ENCODE peak calls at places on chromosome 19, in seven cellular contexts. N, F, V, J, E, R and K are unnamed samples.

GRCh38 chr19:58572026-58572817 is 913 bp downstream of the MZF1 start:
- DNase-seq in N (no peak), F (no peak), V (no peak), J (no peak), E (no peak), R (no peak), K (no peak)

GRCh38 chr19:41351339-41352245 is 2.1 kb downstream of the TGFB1 start:
- DNase-seq in N (no peak), F (peak; percentile 60), V (no peak), J (no peak), E (peak; percentile 74), R (peak; percentile 75), K (no peak)

GRCh38 chr19:17419154-17419490 is 725 bp upstream of the MVB12A start:
- DNase-seq in N (no peak), F (no peak), V (no peak), J (peak; percentile 48), E (no peak), R (no peak), K (no peak)

GRCh38 chr19:38564981-38565685 is 52.6 kb downstream of the MAP4K1 start:
- DNase-seq in N (no peak), F (no peak), V (no peak), J (no peak), E (no peak), R (no peak), K (no peak)

GRCh38 chr19:10936661-10937084 is 8.1 kb downstream of the TIMM29 start:
- DNase-seq in N (peak; percentile 74), F (peak; percentile 89), V (peak; percentile 48), J (peak; percentile 75), E (peak; percentile 56), R (no peak), K (peak; percentile 19)

GRCh38 chr19:917323-918151 is at the start of gene KISS1R:
- DNase-seq in N (no peak), F (no peak), V (no peak), J (no peak), E (no peak), R (no peak), K (no peak)

GRCh38 chr19:38684078-38684861 is 36.8 kb downstream of the ACTN4 start:
- DNase-seq in N (peak; percentile 93), F (peak; percentile 95), V (peak; percentile 69), J (peak; percentile 95), E (peak; percentile 55), R (peak; percentile 76), K (no peak)

GRCh38 chr19:17468302-17469091 is 1.8 kb upstream of the SLC27A1 start:
- DNase-seq in N (no peak), F (no peak), V (no peak), J (no peak), E (peak; percentile 77), R (peak; percentile 79), K (no peak)

GRCh38 chr19:46494115-46494935 is 1.3 kb downstream of the PNMA8B start:
- DNase-seq in N (no peak), F (no peak), V (no peak), J (no peak), E (peak; percentile 41), R (no peak), K (no peak)

GRCh38 chr19:17807731-17808316 is 12.9 kb downstream of the B3GNT3 start:
- DNase-seq in N (no peak), F (no peak), V (no peak), J (no peak), E (no peak), R (no peak), K (no peak)

GRCh38 chr19:42480335-42481095 is 37.8 kb upstream of the CXCL17 start:
- DNase-seq in N (no peak), F (peak; percentile 68), V (no peak), J (peak; percentile 93), E (no peak), R (no peak), K (no peak)

GRCh38 chr19:10604460-10604980 is 17.4 kb upstream of the AP1M2 start:
- DNase-seq in N (no peak), F (no peak), V (no peak), J (peak; percentile 91), E (no peak), R (no peak), K (no peak)

GRCh38 chr19:48639483-48640375 is 2.5 kb upstream of the DBP start:
- DNase-seq in N (no peak), F (no peak), V (no peak), J (peak; percentile 48), E (peak; percentile 52), R (no peak), K (no peak)

GRCh38 chr19:33564836-33565338 is 43.3 kb upstream of the PEPD start:
- DNase-seq in N (no peak), F (no peak), V (no peak), J (no peak), E (no peak), R (no peak), K (no peak)

GRCh38 chr19:42629191-42629590 is 34.5 kb upstream of the CEACAM8 start:
- DNase-seq in N (no peak), F (no peak), V (no peak), J (no peak), E (no peak), R (no peak), K (no peak)

GRCh38 chr19:32543107-32543900 is 37.7 kb upstream of the PDCD5 start:
- DNase-seq in N (no peak), F (no peak), V (no peak), J (peak; percentile 89), E (no peak), R (no peak), K (no peak)

GRCh38 chr19:17041994-17042393 is 15.4 kb upstream of the CPAMD8 start:
- DNase-seq in N (no peak), F (peak; percentile 62), V (no peak), J (no peak), E (peak; percentile 33), R (no peak), K (no peak)

GRCh38 chr19:38970664-38971532 is 4.6 kb downstream of the FBXO17 start:
- DNase-seq in N (no peak), F (peak; percentile 22), V (peak; percentile 31), J (no peak), E (no peak), R (no peak), K (no peak)

GRCh38 chr19:1019616-1019961 is 1.3 kb downstream of the TMEM259 start:
- DNase-seq in N (no peak), F (no peak), V (no peak), J (no peak), E (no peak), R (no peak), K (no peak)

GRCh38 chr19:900302-901111 is 7.2 kb downstream of the RNU6-9 start:
- DNase-seq in N (no peak), F (no peak), V (no peak), J (no peak), E (no peak), R (no peak), K (no peak)

GRCh38 chr19:35585844-35586243 is at the start of gene PMIS2:
- DNase-seq in N (no peak), F (no peak), V (no peak), J (no peak), E (no peak), R (no peak), K (no peak)

GRCh38 chr19:4014541-4015491 is 7.3 kb downstream of the PIAS4 start:
- DNase-seq in N (no peak), F (no peak), V (no peak), J (no peak), E (no peak), R (no peak), K (no peak)

GRCh38 chr19:42122691-42123607 is 9.3 kb downstream of the POU2F2 start:
- DNase-seq in N (no peak), F (no peak), V (no peak), J (no peak), E (no peak), R (no peak), K (no peak)

DNA sequence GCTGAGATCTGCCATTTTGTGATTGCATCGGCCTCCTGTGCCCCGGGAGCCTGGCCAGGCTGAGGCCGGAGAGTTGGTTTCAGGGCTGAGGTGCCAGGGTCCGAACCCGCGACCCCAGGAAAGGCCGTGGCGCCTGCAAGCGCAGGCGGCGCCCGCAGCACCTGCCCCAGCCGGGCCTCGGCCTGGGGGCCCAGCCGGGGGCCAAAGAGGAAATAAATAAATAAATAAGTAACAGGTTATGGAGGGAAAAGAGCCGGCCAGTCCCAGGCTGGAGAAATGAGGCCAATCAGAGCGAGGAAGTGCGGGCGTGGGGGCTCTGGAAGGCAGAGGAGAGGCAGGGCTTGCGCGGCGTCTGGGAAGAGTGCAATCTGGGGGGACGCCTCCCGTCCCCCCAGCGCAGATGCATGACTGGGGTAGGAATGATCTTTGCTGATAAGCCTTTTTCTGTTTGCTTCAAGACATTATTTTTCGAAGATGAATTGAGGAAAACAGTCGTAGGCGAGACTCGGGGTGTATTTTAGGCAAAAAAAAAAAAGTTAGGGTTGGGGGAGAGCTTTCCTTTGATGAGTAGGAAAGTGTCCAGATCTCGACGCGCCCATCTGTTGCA is 145.6 kb upstream of the ZNF536 start:
- DNase-seq in N (no peak), F (no peak), V (no peak), J (no peak), E (no peak), R (no peak), K (no peak)
- H3K4me3 ChIP-seq in N (no peak overlapping the region), F (no peak overlapping the region), V (peak overlapping the region; percentile 19), J (no peak overlapping the region), E (peak overlapping the region; percentile 22), R (peak overlapping the region; percentile 53), K (peak overlapping the region; percentile 60)

GRCh38 chr19:9381367-9381785 is 18.6 kb downstream of the ZNF177 start:
- DNase-seq in N (no peak), F (peak; percentile 7), V (no peak), J (no peak), E (no peak), R (no peak), K (no peak)
- H3K4me3 ChIP-seq in N (no peak overlapping the region), F (no peak overlapping the region), V (no peak overlapping the region), J (no peak overlapping the region), E (no peak overlapping the region), R (no peak overlapping the region), K (no peak overlapping the region)

GRCh38 chr19:15294591-15294990 is 37.7 kb downstream of the BRD4 start:
- DNase-seq in N (no peak), F (peak; percentile 40), V (no peak), J (no peak), E (no peak), R (no peak), K (no peak)
- H3K4me3 ChIP-seq in N (no peak overlapping the region), F (no peak overlapping the region), V (no peak overlapping the region), J (no peak overlapping the region), E (no peak overlapping the region), R (no peak overlapping the region), K (no peak overlapping the region)

DNA sequence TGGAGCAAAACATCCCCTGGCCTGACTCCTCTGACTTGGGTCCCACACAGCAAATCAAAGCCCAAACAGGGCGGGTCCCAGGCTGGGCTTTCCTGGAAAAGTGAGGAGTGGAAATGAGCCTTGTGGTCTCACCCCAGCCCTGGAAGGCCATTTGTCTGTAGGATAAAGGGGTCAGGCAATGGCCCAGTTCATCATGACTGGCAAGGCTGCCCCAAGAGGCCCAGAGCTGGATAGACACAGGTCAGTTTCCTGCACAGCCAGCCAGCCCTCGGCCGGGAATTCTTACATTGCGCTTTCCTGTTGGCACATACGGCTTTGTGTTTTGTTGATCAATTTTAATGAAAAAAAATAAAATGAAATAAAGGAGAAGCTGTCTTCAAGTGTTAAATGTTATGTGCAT is 174.3 kb downstream of the TSHZ3 start:
- DNase-seq in N (no peak), F (no peak), V (no peak), J (no peak), E (no peak), R (no peak), K (no peak)
- H3K4me3 ChIP-seq in N (no peak overlapping the region), F (no peak overlapping the region), V (no peak overlapping the region), J (no peak overlapping the region), E (no peak overlapping the region), R (no peak overlapping the region), K (no peak overlapping the region)